ENCODE peak calls at places on chromosomes 12 and 14, in four cellular contexts. One of them, this sample, is unnamed.

GRCh38 chr14:69879175-69880047 is at the start of gene SMOC1:
- DNase-seq in right lobe of liver: peak
- DNase-seq in Kasumi-1: peak
- DNase-seq in T follicular helper cell: no peak
- DNase-seq in this sample: no peak

GRCh38 chr14:61492474-61492873 is 171.1 kb downstream of the PRKCH start:
- DNase-seq in right lobe of liver: no peak
- DNase-seq in Kasumi-1: no peak
- DNase-seq in T follicular helper cell: no peak
- DNase-seq in this sample: no peak

GRCh38 chr12:30796508-30796780 is 41.7 kb upstream of the CAPRIN2 start:
- DNase-seq in right lobe of liver: no peak
- DNase-seq in Kasumi-1: no peak
- DNase-seq in T follicular helper cell: no peak
- DNase-seq in this sample: no peak

GRCh38 chr12:24360057-24360456 is 410.6 kb upstream of the SOX5 start:
- DNase-seq in right lobe of liver: no peak
- DNase-seq in Kasumi-1: no peak
- DNase-seq in T follicular helper cell: no peak
- DNase-seq in this sample: no peak

GRCh38 chr12:25740617-25741016 is 187.5 kb upstream of the LMNTD1 start:
- DNase-seq in right lobe of liver: no peak
- DNase-seq in Kasumi-1: no peak
- DNase-seq in T follicular helper cell: no peak
- DNase-seq in this sample: no peak

GRCh38 chr14:92590941-92591340 is 77.4 kb downstream of the RIN3 start:
- DNase-seq in right lobe of liver: no peak
- DNase-seq in Kasumi-1: no peak
- DNase-seq in T follicular helper cell: no peak
- DNase-seq in this sample: no peak

GRCh38 chr12:124005736-124006581 is 32.9 kb downstream of the ZNF664 start:
- DNase-seq in right lobe of liver: no peak
- DNase-seq in Kasumi-1: peak
- DNase-seq in T follicular helper cell: no peak
- DNase-seq in this sample: no peak

GRCh38 chr12:49462103-49462739 is 76.6 kb upstream of the KCNH3 start:
- DNase-seq in right lobe of liver: peak
- DNase-seq in Kasumi-1: peak
- DNase-seq in T follicular helper cell: no peak
- DNase-seq in this sample: no peak

GRCh38 chr12:2284321-2284813 is 231.6 kb downstream of the CACNA1C start:
- DNase-seq in right lobe of liver: no peak
- DNase-seq in Kasumi-1: peak
- DNase-seq in T follicular helper cell: no peak
- DNase-seq in this sample: no peak

GRCh38 chr14:32361674-32362073 is 32.6 kb downstream of the AKAP6 start:
- DNase-seq in right lobe of liver: no peak
- DNase-seq in Kasumi-1: no peak
- DNase-seq in T follicular helper cell: no peak
- DNase-seq in this sample: no peak

GRCh38 chr14:52430474-52430873 is 116.4 kb downstream of the PTGER2 start:
- DNase-seq in right lobe of liver: no peak
- DNase-seq in Kasumi-1: no peak
- DNase-seq in T follicular helper cell: no peak
- DNase-seq in this sample: no peak